ENCODE peak calls at places on chromosomes 16 and 17, in four cellular contexts. J, Y, M and V are unnamed samples.

GRCh38 chr17:21209511-21210175 is 4.3 kb downstream of the TMEM11 start:
- DNase-seq in J (no peak), Y (no peak), M (peak; percentile 89), V (no peak)

GRCh38 chr17:37770631-37771518 is 26.0 kb upstream of the HNF1B start:
- DNase-seq in J (no peak), Y (peak; percentile 71), M (no peak), V (no peak)

GRCh38 chr17:44039829-44040635 is 25.3 kb upstream of the TMEM101 start:
- DNase-seq in J (no peak), Y (peak; percentile 50), M (no peak), V (no peak)

GRCh38 chr17:72119963-72120877 is 600 bp upstream of the SOX9 start:
- DNase-seq in J (no peak), Y (peak; percentile 66), M (peak; percentile 70), V (no peak)

GRCh38 chr17:71441098-71441497 is 679.7 kb upstream of the SOX9 start:
- DNase-seq in J (no peak), Y (no peak), M (no peak), V (no peak)

GRCh38 chr16:80900593-80900954 is 96.2 kb upstream of the CDYL2 start:
- DNase-seq in J (no peak), Y (no peak), M (no peak), V (no peak)

GRCh38 chr17:81515530-81516041 is 3.0 kb upstream of the ACTG1 start:
- DNase-seq in J (no peak), Y (no peak), M (peak; percentile 67), V (no peak)

GRCh38 chr16:80583466-80583865 is 42.7 kb downstream of the DYNLRB2 start:
- DNase-seq in J (no peak), Y (no peak), M (no peak), V (no peak)

GRCh38 chr17:4934173-4934979 is 2.3 kb downstream of the GP1BA start:
- DNase-seq in J (no peak), Y (no peak), M (peak; percentile 69), V (no peak)

GRCh38 chr16:13936596-13937081 is 16.7 kb downstream of the ERCC4 start:
- DNase-seq in J (no peak), Y (no peak), M (peak; percentile 68), V (no peak)

GRCh38 chr16:89822188-89823086 is 5.8 kb upstream of the SPIRE2 start:
- DNase-seq in J (no peak), Y (peak; percentile 43), M (no peak), V (no peak)

GRCh38 chr16:4609200-4610010 is 5.3 kb downstream of the UBALD1 start:
- DNase-seq in J (no peak), Y (no peak), M (no peak), V (no peak)

GRCh38 chr16:86289907-86290306 is 220.4 kb upstream of the FOXF1 start:
- DNase-seq in J (no peak), Y (no peak), M (no peak), V (no peak)

GRCh38 chr17:34892864-34893263 is 68.4 kb downstream of the CCT6B start:
- DNase-seq in J (no peak), Y (peak; percentile 59), M (no peak), V (no peak)

GRCh38 chr16:70418274-70418992 is 20.5 kb downstream of the ST3GAL2 start:
- DNase-seq in J (no peak), Y (peak; percentile 45), M (no peak), V (no peak)

GRCh38 chr17:20184977-20185619 is 175.9 kb downstream of the SPECC1 start:
- DNase-seq in J (no peak), Y (no peak), M (no peak), V (no peak)

GRCh38 chr17:20184191-20184590 is 175.0 kb downstream of the SPECC1 start:
- DNase-seq in J (no peak), Y (no peak), M (no peak), V (no peak)

GRCh38 chr17:20189322-20189721 is 180.2 kb downstream of the SPECC1 start:
- DNase-seq in J (no peak), Y (peak; percentile 14), M (no peak), V (no peak)

GRCh38 chr17:20189979-20190378 is 180.8 kb downstream of the SPECC1 start:
- DNase-seq in J (no peak), Y (no peak), M (no peak), V (no peak)

GRCh38 chr17:20187049-20187448 is 177.9 kb downstream of the SPECC1 start:
- DNase-seq in J (no peak), Y (no peak), M (no peak), V (no peak)
- H3K27ac ChIP-seq in J (peak overlapping the region; percentile 52), Y (no peak overlapping the region), M (no peak overlapping the region), V (no peak overlapping the region)

GRCh38 chr17:47952181-47953021 is 5.3 kb downstream of the PRR15L start:
- DNase-seq in J (no peak), Y (no peak), M (no peak), V (no peak)

GRCh38 chr17:47953945-47954344 is 3.7 kb downstream of the PRR15L start:
- DNase-seq in J (no peak), Y (no peak), M (no peak), V (no peak)

GRCh38 chr17:47957591-47958490 is at the start of gene PRR15L:
- DNase-seq in J (no peak), Y (no peak), M (no peak), V (no peak)

GRCh38 chr17:47956818-47957590 is 679 bp downstream of the PRR15L start:
- DNase-seq in J (no peak), Y (no peak), M (no peak), V (no peak)

DNA sequence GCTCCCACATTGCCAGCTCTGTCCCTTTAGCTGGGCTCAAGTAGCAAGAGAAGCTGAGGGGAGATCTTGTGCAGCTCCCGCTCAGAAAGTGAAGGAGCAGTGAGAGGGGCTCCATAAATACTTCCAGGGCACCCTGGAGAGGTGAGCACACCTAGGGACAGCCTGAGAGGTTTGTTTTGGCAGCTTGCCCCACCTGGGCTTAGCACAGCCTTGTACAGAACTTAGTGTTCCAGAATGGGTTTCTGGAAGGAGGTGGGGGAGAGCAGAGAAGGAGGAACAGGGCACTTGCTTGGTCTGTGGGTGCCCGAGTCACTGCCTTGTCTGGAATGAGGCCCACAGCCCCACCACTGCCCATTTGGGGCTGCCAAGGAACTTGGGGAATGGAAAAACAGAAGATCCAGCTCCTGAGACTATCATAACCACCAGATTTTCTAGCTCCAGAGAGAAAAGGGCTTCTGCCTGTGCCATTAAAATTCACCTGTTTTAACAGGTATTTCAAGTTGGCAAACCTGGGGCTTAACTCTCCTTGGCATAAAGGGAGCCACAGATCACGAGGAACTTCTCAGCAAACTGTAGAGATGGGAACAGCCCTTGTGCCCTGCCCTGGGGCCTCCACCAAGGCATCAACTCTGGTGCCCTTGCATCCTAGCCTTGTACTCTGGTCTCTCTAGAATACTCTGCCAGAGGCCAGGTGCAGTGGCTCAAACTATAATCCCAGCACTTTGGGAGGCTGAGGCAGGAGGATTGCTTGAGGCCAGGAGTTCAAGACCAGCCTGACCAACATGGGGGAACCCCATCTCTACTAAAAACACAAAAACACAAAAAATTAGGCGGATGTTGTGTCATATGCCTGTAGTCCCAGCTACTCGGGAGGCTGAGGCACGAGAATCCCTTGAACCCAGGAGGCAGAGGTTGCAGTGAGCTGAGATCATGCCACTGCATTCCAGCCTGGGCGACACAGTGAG is 1.9 kb downstream of the PRR15L start:
- DNase-seq in J (no peak), Y (no peak), M (no peak), V (no peak)
- H3K4me1 ChIP-seq in J (no peaks in the 10 kb centered on the region), Y (peaks cover 4% of the 10 kb centered on the region), M (no peaks in the 10 kb centered on the region), V (peaks cover 94% of the 10 kb centered on the region)

GRCh38 chr17:77570565-77570898 is 388.0 kb upstream of the TNRC6C start:
- DNase-seq in J (peak; percentile 60), Y (no peak), M (no peak), V (no peak)

GRCh38 chr17:77572851-77573250 is 385.7 kb upstream of the TNRC6C start:
- DNase-seq in J (peak; percentile 61), Y (no peak), M (no peak), V (no peak)

GRCh38 chr17:77571562-77571981 is 386.9 kb upstream of the TNRC6C start:
- DNase-seq in J (peak; percentile 64), Y (peak; percentile 7), M (no peak), V (no peak)

GRCh38 chr17:77571141-77571540 is 387.4 kb upstream of the TNRC6C start:
- DNase-seq in J (peak; percentile 56), Y (no peak), M (no peak), V (no peak)

DNA sequence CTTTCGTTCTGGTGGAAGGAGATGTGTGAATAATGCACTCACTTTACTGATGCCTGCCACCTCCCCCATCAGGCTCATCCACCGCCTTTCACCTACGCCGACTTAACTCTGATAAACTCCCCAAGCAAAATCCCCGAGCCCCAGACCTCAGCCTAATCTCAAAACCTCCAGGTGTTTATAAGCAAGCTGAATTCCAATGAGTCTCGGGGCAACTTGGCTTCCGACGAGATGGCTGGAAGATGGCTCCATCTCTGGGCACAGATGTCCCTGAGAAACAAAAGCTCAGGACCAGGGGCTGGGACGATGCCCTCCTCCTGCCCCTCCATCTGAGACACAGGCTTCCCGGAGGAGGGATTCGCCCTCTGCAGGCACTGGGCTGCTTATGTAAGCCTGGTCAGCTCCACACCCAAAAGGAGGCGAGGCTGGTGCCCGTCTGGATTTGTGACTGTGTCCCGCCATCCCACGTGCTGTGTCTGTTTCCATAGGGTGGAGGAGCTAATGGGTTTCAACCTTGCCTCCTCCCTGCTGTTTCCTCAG is 386.4 kb upstream of the TNRC6C start:
- DNase-seq in J (peak; percentile 60), Y (no peak), M (no peak), V (no peak)
- H3K27ac ChIP-seq in J (no peak overlapping the region), Y (no peak overlapping the region), M (no peak overlapping the region), V (no peak overlapping the region)

DNA sequence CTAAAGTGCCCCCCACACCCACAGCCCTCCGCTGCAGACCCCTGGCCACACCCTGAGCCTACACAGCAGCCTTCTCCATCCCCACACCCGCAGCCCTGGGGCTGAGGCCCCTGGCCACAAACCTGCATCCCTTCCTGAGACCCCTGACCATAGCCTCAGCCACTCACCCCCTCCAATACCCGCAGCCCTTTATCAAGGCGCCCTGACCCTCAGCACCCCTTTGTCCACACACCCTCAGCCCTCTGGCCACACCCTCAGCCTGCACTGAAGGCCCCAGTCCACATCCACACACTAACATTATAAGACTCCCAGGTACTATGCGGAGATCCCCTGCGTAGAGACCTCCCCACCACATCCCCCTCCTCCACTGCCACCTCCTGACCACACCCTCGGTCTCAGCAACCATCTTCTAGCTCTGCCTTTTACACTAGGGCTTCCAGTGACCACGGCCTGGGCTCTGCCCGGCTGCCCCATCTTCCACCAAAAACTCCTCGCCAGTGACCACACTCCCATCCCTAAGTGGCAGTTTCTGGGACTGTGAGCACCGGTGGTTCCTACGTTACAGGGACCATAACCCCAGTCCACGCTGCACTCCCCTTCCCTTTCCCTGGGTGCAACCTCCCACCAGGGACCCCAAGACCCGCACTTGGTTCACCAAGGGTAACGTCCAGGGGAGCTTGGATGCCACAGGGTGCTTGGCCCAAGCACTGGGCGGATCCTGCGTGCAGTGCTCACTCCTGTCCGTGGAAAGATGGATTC is 818 bp downstream of the TPPP3 start:
- DNase-seq in J (peak; percentile 50), Y (no peak), M (peak; percentile 53), V (no peak)
- H3K4me1 ChIP-seq in J (peaks cover 25% of the 10 kb centered on the region), Y (peaks cover 14% of the 10 kb centered on the region), M (peaks cover 42% of the 10 kb centered on the region), V (peaks cover 74% of the 10 kb centered on the region)

DNA sequence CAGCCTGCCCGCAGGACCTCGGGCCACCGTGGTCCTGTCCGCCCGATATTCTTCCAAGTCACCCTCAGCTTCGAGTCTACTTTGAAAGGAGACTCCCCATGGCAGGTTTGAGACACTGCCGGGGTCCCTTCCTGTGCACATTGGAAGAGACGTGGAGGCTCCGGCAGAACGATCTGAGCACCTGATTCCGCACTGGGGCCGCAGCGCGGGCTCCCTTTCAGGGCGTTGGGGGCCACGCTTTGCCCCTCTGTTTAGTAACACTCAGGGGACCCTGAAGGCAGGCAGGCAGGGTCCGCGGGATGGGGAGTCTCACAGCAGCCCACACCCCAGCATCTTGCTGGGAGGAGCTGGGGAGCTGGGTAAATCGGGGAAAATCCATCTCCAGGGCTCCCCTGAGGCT is 30.6 kb downstream of the SOX8 start:
- DNase-seq in J (no peak), Y (no peak), M (no peak), V (no peak)
- H3K27ac ChIP-seq in J (no peak overlapping the region), Y (no peak overlapping the region), M (no peak overlapping the region), V (no peak overlapping the region)